ENCODE peak calls at places on chromosomes 5 and 9, in six cellular contexts. Y is activated T-cell treated with anti-CD3 and anti-CD28 coated beads for 1 hour, P is HFF-Myc, A is NCI-H1092, G is RPMI7951, C is amniotic stem cell. U is an unnamed sample.

GRCh38 chr9:122095010-122095767 is 2.1 kb upstream of the TTLL11 start:
- DNase-seq in Y (peak; percentile 31), G (peak; percentile 52), A (peak; percentile 18), P (peak; percentile 54), C (peak; percentile 12), U (peak; percentile 19)

GRCh38 chr9:72132052-72132451 is 17.2 kb upstream of the GDA start:
- DNase-seq in A (no peak), P (no peak), G (no peak), Y (no peak), C (no peak), U (no peak)

GRCh38 chr5:126656397-126657007 is 55.8 kb downstream of the PHAX start:
- DNase-seq in Y (no peak), G (peak; percentile 40), A (no peak), P (peak; percentile 15), C (peak; percentile 48), U (no peak)

GRCh38 chr5:113299591-113299990 is 135.2 kb downstream of the TSSK1B start:
- DNase-seq in P (no peak), G (no peak), Y (no peak), C (no peak), A (no peak), U (no peak)

GRCh38 chr9:133103183-133103986 is 17.7 kb downstream of the RALGDS start:
- DNase-seq in Y (peak; percentile 56), G (peak; percentile 35), C (no peak), A (no peak), P (no peak), U (peak; percentile 54)

GRCh38 chr5:154762261-154762660 is 7.1 kb downstream of the LARP1 start:
- DNase-seq in A (no peak), C (no peak), G (no peak), P (no peak), Y (no peak), U (no peak)

GRCh38 chr9:75866273-75866871 is 24.1 kb upstream of the PCSK5 start:
- DNase-seq in A (peak; percentile 46), G (peak; percentile 29), Y (peak; percentile 13), C (peak; percentile 7), P (no peak), U (no peak)

GRCh38 chr5:31824886-31825774 is 186.2 kb downstream of the PDZD2 start:
- DNase-seq in C (peak; percentile 6), P (peak; percentile 45), Y (peak; percentile 9), G (peak; percentile 45), A (no peak), U (no peak)

GRCh38 chr9:127173063-127173462 is 50.6 kb upstream of the ANGPTL2 start:
- DNase-seq in A (no peak), G (no peak), P (no peak), C (no peak), Y (no peak), U (no peak)

GRCh38 chr5:144774247-144774646 is 603.6 kb downstream of the KCTD16 start:
- DNase-seq in Y (no peak), G (no peak), P (no peak), A (no peak), C (no peak), U (no peak)

GRCh38 chr5:93277001-93277400 is 304.0 kb downstream of the NR2F1-AS1 start:
- DNase-seq in G (no peak), P (no peak), Y (no peak), A (no peak), C (no peak), U (no peak)

GRCh38 chr9:121220996-121221671 is 19.5 kb upstream of the RAB14 start:
- DNase-seq in C (no peak), A (no peak), P (no peak), Y (no peak), G (no peak), U (no peak)

GRCh38 chr9:89945133-89945532 is 340.3 kb downstream of the GADD45G start:
- DNase-seq in C (no peak), A (no peak), P (no peak), Y (no peak), G (no peak), U (no peak)

GRCh38 chr9:94802795-94803194 is 76.3 kb downstream of the AOPEP start:
- DNase-seq in P (no peak), C (no peak), G (peak; percentile 93), A (no peak), Y (no peak), U (no peak)